ENCODE peak calls at places on chromosome 7, in eight cellular contexts. L is A673; S is NCI-H1694; R is GM23248; I is GM20000; Q is T-cell; M is H54; C is effector memory CD8-positive, alpha-beta T cell. Z is an unnamed sample.
A peak's percentile ranks its signal among the peaks of the same experiment; 100 is the strongest.

GRCh38 chr7:1679326-1679965 is 9.4 kb downstream of the ELFN1 start:
- DNase-seq in S (no peak), L (no peak), R (no peak), I (no peak), M (no peak), Q (no peak), C (no peak), Z (no peak)

GRCh38 chr7:129906700-129907099 is 46.1 kb downstream of the UBE2H start:
- DNase-seq in M (no peak), R (peak; percentile 36), Q (no peak), L (no peak), C (no peak), S (no peak), I (no peak), Z (no peak)

GRCh38 chr7:74473116-74473515 is 19.4 kb downstream of the GTF2IRD1 start:
- DNase-seq in L (no peak), S (no peak), C (no peak), R (no peak), I (no peak), Q (no peak), M (no peak), Z (no peak)

GRCh38 chr7:22663319-22663718 is 63.7 kb upstream of the IL6 start:
- DNase-seq in C (no peak), R (peak; percentile 78), Q (no peak), M (no peak), L (no peak), I (peak; percentile 45), S (no peak), Z (peak; percentile 35)

GRCh38 chr7:832292-832967 is at the start of gene SUN1:
- DNase-seq in I (peak; percentile 72), M (peak; percentile 82), Q (peak; percentile 55), L (no peak), R (peak; percentile 79), S (no peak), C (peak; percentile 50), Z (peak; percentile 82)

GRCh38 chr7:22168129-22168634 is 188.8 kb downstream of the RAPGEF5 start:
- DNase-seq in I (no peak), S (no peak), C (no peak), R (no peak), Q (no peak), M (no peak), L (no peak), Z (no peak)

GRCh38 chr7:29483219-29484104 is 80.2 kb upstream of the PRR15 start:
- DNase-seq in R (no peak), Q (no peak), M (no peak), C (no peak), L (no peak), S (no peak), I (no peak), Z (no peak)

GRCh38 chr7:26284995-26285632 is 6.5 kb upstream of the SNX10 start:
- DNase-seq in Q (no peak), C (no peak), I (no peak), S (no peak), L (peak; percentile 62), M (no peak), R (no peak), Z (no peak)

GRCh38 chr7:120554960-120555571 is 282.1 kb downstream of the KCND2 start:
- DNase-seq in R (peak; percentile 73), Q (no peak), C (no peak), M (peak; percentile 4), L (peak; percentile 71), I (peak; percentile 30), S (peak; percentile 84), Z (peak; percentile 24)

GRCh38 chr7:106621393-106622132 is 39.4 kb downstream of the CCDC71L start:
- DNase-seq in L (no peak), Q (no peak), M (no peak), S (no peak), C (no peak), I (no peak), R (no peak), Z (no peak)

GRCh38 chr7:45390180-45390579 is 184.0 kb upstream of the ADCY1 start:
- DNase-seq in C (no peak), L (no peak), M (no peak), I (no peak), S (no peak), R (no peak), Q (no peak), Z (no peak)

GRCh38 chr7:123865517-123866117 is 20.6 kb downstream of the HYAL4 start:
- DNase-seq in M (peak; percentile 7), R (peak; percentile 66), S (peak; percentile 55), I (peak; percentile 35), L (peak; percentile 66), C (peak; percentile 43), Q (peak; percentile 18), Z (peak; percentile 21)

GRCh38 chr7:29771081-29771832 is 35.1 kb upstream of the WIPF3 start:
- DNase-seq in R (no peak), M (no peak), C (no peak), S (no peak), Q (no peak), L (no peak), I (no peak), Z (no peak)

GRCh38 chr7:40008218-40008815 is 58.3 kb downstream of the CDK13 start:
- DNase-seq in M (no peak), Q (no peak), R (peak; percentile 88), L (no peak), C (no peak), S (no peak), I (no peak), Z (no peak)

GRCh38 chr7:38181111-38181510 is 3.1 kb downstream of the STARD3NL start:
- DNase-seq in C (no peak), S (no peak), M (no peak), Q (no peak), R (no peak), L (no peak), I (no peak), Z (no peak)

GRCh38 chr7:111788426-111788825 is 226.1 kb upstream of the IMMP2L start:
- DNase-seq in C (no peak), M (no peak), I (no peak), Q (no peak), S (no peak), R (no peak), L (peak; percentile 17), Z (no peak)

GRCh38 chr7:35991511-35992232 is 161.4 kb upstream of the EEPD1 start:
- DNase-seq in C (no peak), R (no peak), L (no peak), S (no peak), M (no peak), I (no peak), Q (no peak), Z (no peak)

GRCh38 chr7:153604-154003 is 38.8 kb upstream of the FAM20C start:
- DNase-seq in Q (no peak), R (no peak), I (no peak), C (no peak), L (no peak), S (no peak), M (no peak), Z (no peak)

GRCh38 chr7:101119876-101120275 is 7.0 kb upstream of the SERPINE1 start:
- DNase-seq in L (no peak), Q (no peak), C (no peak), I (no peak), M (no peak), R (peak; percentile 31), S (no peak), Z (no peak)

GRCh38 chr7:27661776-27662489 is 750 bp downstream of the HIBADH start:
- DNase-seq in Q (no peak), S (no peak), C (no peak), M (no peak), R (peak; percentile 62), I (peak; percentile 46), L (peak; percentile 8), Z (no peak)

GRCh38 chr7:6497637-6497905 is 49.8 kb upstream of the DAGLB start:
- DNase-seq in M (no peak), I (no peak), Q (no peak), S (no peak), C (no peak), L (no peak), R (no peak), Z (no peak)

GRCh38 chr7:8627322-8627721 is 193.9 kb downstream of the NXPH1 start:
- DNase-seq in C (no peak), I (no peak), L (no peak), Q (no peak), M (no peak), R (no peak), S (peak; percentile 9), Z (no peak)

Z was measured in HTR-8/SVneo.